ENCODE peak calls at places on chromosomes 16 and 17, in five cellular contexts. One of them, this sample, is unnamed.

GRCh38 chr17:7382901-7383300 is 2.0 kb downstream of the TNK1 start:
- DNase-seq in Peyer's patch: no peak
- DNase-seq in uterus: no peak
- DNase-seq in sigmoid colon: no peak
- DNase-seq in left lung: no peak
- DNase-seq in this sample: no peak

GRCh38 chr16:71645450-71645849 is 19.5 kb downstream of the MARVELD3 start:
- DNase-seq in left lung: no peak
- DNase-seq in sigmoid colon: no peak
- DNase-seq in Peyer's patch: no peak
- DNase-seq in uterus: no peak
- DNase-seq in this sample: no peak

GRCh38 chr17:47894498-47895253 is 1.4 kb upstream of the SP2 start:
- DNase-seq in Peyer's patch: no peak
- DNase-seq in sigmoid colon: no peak
- DNase-seq in left lung: no peak
- DNase-seq in uterus: no peak
- DNase-seq in this sample: no peak

GRCh38 chr16:674968-675883 is at the start of gene RHBDL1:
- DNase-seq in Peyer's patch: no peak
- DNase-seq in sigmoid colon: no peak
- DNase-seq in uterus: no peak
- DNase-seq in left lung: no peak
- DNase-seq in this sample: no peak

GRCh38 chr17:21376835-21377690 is 906 bp downstream of the KCNJ12 start:
- DNase-seq in uterus: no peak
- DNase-seq in Peyer's patch: no peak
- DNase-seq in left lung: no peak
- DNase-seq in sigmoid colon: no peak
- DNase-seq in this sample: no peak

GRCh38 chr16:31073823-31074072 is 292 bp downstream of the ZNF668 start:
- DNase-seq in sigmoid colon: no peak
- DNase-seq in left lung: no peak
- DNase-seq in uterus: no peak
- DNase-seq in Peyer's patch: no peak
- DNase-seq in this sample: no peak

GRCh38 chr16:35431829-35432663 is 1972.6 kb downstream of the TP53TG3F start:
- DNase-seq in sigmoid colon: no peak
- DNase-seq in uterus: no peak
- DNase-seq in Peyer's patch: no peak
- DNase-seq in left lung: no peak
- DNase-seq in this sample: no peak

GRCh38 chr17:38697061-38697820 is 7.8 kb upstream of the MLLT6 start:
- DNase-seq in left lung: no peak
- DNase-seq in sigmoid colon: no peak
- DNase-seq in Peyer's patch: no peak
- DNase-seq in uterus: no peak
- DNase-seq in this sample: no peak

GRCh38 chr17:80270836-80271235 is 10.2 kb downstream of the RNF213 start:
- DNase-seq in sigmoid colon: no peak
- DNase-seq in Peyer's patch: no peak
- DNase-seq in uterus: no peak
- DNase-seq in left lung: no peak
- DNase-seq in this sample: no peak

GRCh38 chr16:64308721-64309120 is 813.1 kb downstream of the CDH11 start:
- DNase-seq in sigmoid colon: no peak
- DNase-seq in left lung: no peak
- DNase-seq in uterus: no peak
- DNase-seq in Peyer's patch: no peak
- DNase-seq in this sample: no peak

GRCh38 chr16:20884240-20884556 is 16.0 kb downstream of the DCUN1D3 start:
- DNase-seq in uterus: peak; percentile 63
- DNase-seq in left lung: no peak
- DNase-seq in sigmoid colon: no peak
- DNase-seq in Peyer's patch: no peak
- DNase-seq in this sample: no peak

GRCh38 chr17:69916761-69917160 is 158.3 kb upstream of the KCNJ16 start:
- DNase-seq in sigmoid colon: no peak
- DNase-seq in left lung: no peak
- DNase-seq in uterus: no peak
- DNase-seq in Peyer's patch: no peak
- DNase-seq in this sample: no peak

GRCh38 chr17:74163271-74163821 is 40.1 kb upstream of the RPL38 start:
- DNase-seq in left lung: no peak
- DNase-seq in sigmoid colon: no peak
- DNase-seq in Peyer's patch: no peak
- DNase-seq in uterus: no peak
- DNase-seq in this sample: no peak

GRCh38 chr17:77295410-77295809 is 154.6 kb downstream of the SEC14L1 start:
- DNase-seq in left lung: no peak
- DNase-seq in Peyer's patch: no peak
- DNase-seq in uterus: no peak
- DNase-seq in sigmoid colon: no peak
- DNase-seq in this sample: no peak

DNA sequence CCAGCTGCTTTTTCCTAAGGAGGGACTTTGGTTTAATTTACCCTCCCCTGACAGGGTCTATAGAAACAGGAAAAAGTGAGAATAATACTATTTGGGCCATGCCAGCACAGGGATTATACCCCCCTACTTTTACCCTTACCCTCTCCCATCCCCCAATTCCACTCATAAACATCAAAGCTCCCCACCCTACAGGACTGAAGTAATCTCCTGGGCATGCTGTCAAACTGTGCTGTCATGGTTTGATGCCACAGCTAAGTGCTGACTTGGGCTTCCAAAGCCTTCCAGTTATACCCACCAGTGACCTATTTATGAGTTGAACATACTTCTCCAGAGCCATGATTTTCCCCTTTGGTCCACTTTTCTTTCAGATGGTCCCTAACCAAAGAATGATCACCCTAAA is 12.8 kb downstream of the PHF12 start:
- DNase-seq in left lung: no peak
- DNase-seq in uterus: no peak
- DNase-seq in sigmoid colon: no peak
- DNase-seq in Peyer's patch: no peak
- DNase-seq in this sample: no peak
- H3K4me1 ChIP-seq in left lung: peaks cover 78% of the 10 kb centered on the region
- H3K4me1 ChIP-seq in uterus: peaks cover 8% of the 10 kb centered on the region
- H3K4me1 ChIP-seq in sigmoid colon: no peaks in the 10 kb centered on the region
- H3K4me1 ChIP-seq in Peyer's patch: peaks cover 3% of the 10 kb centered on the region
- H3K4me1 ChIP-seq in this sample: peaks cover 35% of the 10 kb centered on the region

GRCh38 chr16:14309001-14309886 is 238.1 kb downstream of the MRTFB start:
- DNase-seq in left lung: no peak
- DNase-seq in Peyer's patch: no peak
- DNase-seq in uterus: no peak
- DNase-seq in sigmoid colon: no peak
- DNase-seq in this sample: no peak
- H3K4me3 ChIP-seq in left lung: no peak overlapping the region
- H3K4me3 ChIP-seq in Peyer's patch: no peak overlapping the region
- H3K4me3 ChIP-seq in uterus: no peak overlapping the region
- H3K4me3 ChIP-seq in sigmoid colon: peak overlapping the region; percentile 3
- H3K4me3 ChIP-seq in this sample: no peak overlapping the region

GRCh38 chr16:81500833-81501521 is 56.4 kb downstream of the CMIP start:
- DNase-seq in uterus: no peak
- DNase-seq in sigmoid colon: no peak
- DNase-seq in Peyer's patch: no peak
- DNase-seq in left lung: no peak
- DNase-seq in this sample: no peak

GRCh38 chr16:81498351-81498750 is 53.7 kb downstream of the CMIP start:
- DNase-seq in uterus: no peak
- DNase-seq in sigmoid colon: no peak
- DNase-seq in left lung: no peak
- DNase-seq in Peyer's patch: no peak
- DNase-seq in this sample: no peak

GRCh38 chr16:81505011-81505660 is 60.5 kb downstream of the CMIP start:
- DNase-seq in Peyer's patch: peak; percentile 71
- DNase-seq in left lung: no peak
- DNase-seq in uterus: no peak
- DNase-seq in sigmoid colon: no peak
- DNase-seq in this sample: no peak

GRCh38 chr16:81499576-81500380 is 55.2 kb downstream of the CMIP start:
- DNase-seq in Peyer's patch: no peak
- DNase-seq in sigmoid colon: no peak
- DNase-seq in left lung: no peak
- DNase-seq in uterus: no peak
- DNase-seq in this sample: no peak

GRCh38 chr16:81502396-81503060 is 57.9 kb downstream of the CMIP start:
- DNase-seq in Peyer's patch: no peak
- DNase-seq in uterus: no peak
- DNase-seq in left lung: no peak
- DNase-seq in sigmoid colon: no peak
- DNase-seq in this sample: no peak
- H3K4me1 ChIP-seq in Peyer's patch: no peaks in the 10 kb centered on the region
- H3K4me1 ChIP-seq in uterus: no peaks in the 10 kb centered on the region
- H3K4me1 ChIP-seq in left lung: peaks cover 68% of the 10 kb centered on the region
- H3K4me1 ChIP-seq in sigmoid colon: no peaks in the 10 kb centered on the region
- H3K4me1 ChIP-seq in this sample: peaks cover 11% of the 10 kb centered on the region

DNA sequence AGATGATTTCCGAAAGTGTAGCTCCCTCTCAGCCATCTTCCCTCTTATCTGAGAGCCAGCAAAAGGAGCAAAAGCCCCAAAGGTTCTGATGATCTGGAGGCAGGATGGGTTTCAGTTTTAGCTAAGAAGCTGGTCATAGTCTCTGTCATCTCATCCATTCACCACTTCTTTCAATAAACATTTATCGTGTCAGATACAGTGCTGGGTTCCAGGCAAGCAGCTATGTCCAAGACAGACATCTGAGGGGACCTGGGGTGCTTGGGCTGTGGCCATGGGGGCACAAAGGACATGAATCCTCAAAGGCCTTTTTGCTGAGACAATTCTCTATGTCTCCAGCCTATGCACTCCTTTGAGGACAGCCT is 1.0 kb upstream of the ETV4 start:
- DNase-seq in Peyer's patch: no peak
- DNase-seq in sigmoid colon: no peak
- DNase-seq in uterus: no peak
- DNase-seq in left lung: no peak
- DNase-seq in this sample: no peak
- H3K4me3 ChIP-seq in Peyer's patch: no peak overlapping the region
- H3K4me3 ChIP-seq in sigmoid colon: no peak overlapping the region
- H3K4me3 ChIP-seq in uterus: no peak overlapping the region
- H3K4me3 ChIP-seq in left lung: no peak overlapping the region
- H3K4me3 ChIP-seq in this sample: no peak overlapping the region

GRCh38 chr17:19006698-19007097 is 2.1 kb upstream of the FAM83G start:
- DNase-seq in uterus: no peak
- DNase-seq in sigmoid colon: no peak
- DNase-seq in left lung: no peak
- DNase-seq in Peyer's patch: no peak
- DNase-seq in this sample: no peak
- H3K4me1 ChIP-seq in uterus: no peaks in the 10 kb centered on the region
- H3K4me1 ChIP-seq in sigmoid colon: no peaks in the 10 kb centered on the region
- H3K4me1 ChIP-seq in left lung: peaks cover 32% of the 10 kb centered on the region
- H3K4me1 ChIP-seq in Peyer's patch: no peaks in the 10 kb centered on the region
- H3K4me1 ChIP-seq in this sample: peaks cover 26% of the 10 kb centered on the region

GRCh38 chr16:16021646-16021987 is 72.2 kb downstream of the ABCC1 start:
- DNase-seq in sigmoid colon: no peak
- DNase-seq in Peyer's patch: no peak
- DNase-seq in left lung: no peak
- DNase-seq in uterus: no peak
- DNase-seq in this sample: no peak
- H3K4me3 ChIP-seq in sigmoid colon: no peak overlapping the region
- H3K4me3 ChIP-seq in Peyer's patch: no peak overlapping the region
- H3K4me3 ChIP-seq in left lung: no peak overlapping the region
- H3K4me3 ChIP-seq in uterus: no peak overlapping the region
- H3K4me3 ChIP-seq in this sample: no peak overlapping the region

This sample was measured in thoracic aorta.